ENCODE peak calls at places on chromosomes 11 and 22, in seven cellular contexts. K is hepatocyte, Q is right cardiac atrium, Y is kidney, V is A549, W is cardiac muscle cell, A is mammary epithelial cell. F is an unnamed sample. For H3K4me1, the result is how much of the 10 kb centered on the place peaks cover.

GRCh38 chr22:30023099-30023498 is 57.2 kb upstream of the HORMAD2 start:
- DNase-seq in K (no peak), Q (no peak), Y (no peak), V (no peak), W (no peak), A (no peak), F (no peak)

GRCh38 chr22:47716890-47717615 is 954.6 kb downstream of the TBC1D22A start:
- DNase-seq in K (no peak), Q (no peak), Y (no peak), V (no peak), W (no peak), A (no peak), F (no peak)

GRCh38 chr22:47807506-47807905 is 1045.1 kb downstream of the TBC1D22A start:
- DNase-seq in K (no peak), Q (no peak), Y (no peak), V (no peak), W (no peak), A (no peak), F (no peak)

GRCh38 chr11:35946766-35947165 is 2.9 kb downstream of the LDLRAD3 start:
- DNase-seq in K (no peak), Q (no peak), Y (no peak), V (no peak), W (no peak), A (no peak), F (no peak)

GRCh38 chr11:12418019-12418611 is 40.7 kb downstream of the PARVA start:
- DNase-seq in K (no peak), Q (peak), Y (no peak), V (no peak), W (peak), A (peak), F (no peak)

GRCh38 chr11:43222215-43222614 is 89.6 kb upstream of the API5 start:
- DNase-seq in K (no peak), Q (no peak), Y (no peak), V (no peak), W (no peak), A (peak), F (no peak)

GRCh38 chr22:49789289-49790141 is 38.2 kb downstream of the BRD1 start:
- DNase-seq in K (no peak), Q (peak), Y (peak), V (no peak), W (peak), A (no peak), F (no peak)

GRCh38 chr22:20111045-20111688 is 4.7 kb upstream of the RANBP1 start:
- DNase-seq in K (peak), Q (peak), Y (peak), V (peak), W (peak), A (no peak), F (peak)

GRCh38 chr11:119373917-119374631 is 7.4 kb downstream of the USP2 start:
- DNase-seq in K (peak), Q (peak), Y (peak), V (peak), W (peak), A (peak), F (peak)

GRCh38 chr11:62217191-62217748 is 8.8 kb downstream of the SCGB2A1 start:
- DNase-seq in K (peak), Q (no peak), Y (no peak), V (peak), W (peak), A (no peak), F (peak)

GRCh38 chr11:86931059-86931964 is 23.9 kb downstream of the FZD4 start:
- DNase-seq in K (no peak), Q (no peak), Y (no peak), V (no peak), W (no peak), A (no peak), F (no peak)

GRCh38 chr11:11349870-11350325 is 3.2 kb downstream of the CSNK2A3 start:
- DNase-seq in K (peak), Q (no peak), Y (no peak), V (no peak), W (peak), A (no peak), F (no peak)

GRCh38 chr11:75463106-75463774 is 30.2 kb upstream of the KLHL35 start:
- DNase-seq in K (no peak), Q (no peak), Y (no peak), V (no peak), W (peak), A (no peak), F (no peak)

GRCh38 chr11:46421257-46421880 is 29.8 kb upstream of the CHRM4 start:
- DNase-seq in K (peak), Q (no peak), Y (no peak), V (no peak), W (no peak), A (no peak), F (no peak)

GRCh38 chr11:65793625-65794400 is 7.0 kb downstream of the OVOL1 start:
- DNase-seq in K (no peak), Q (no peak), Y (peak), V (no peak), W (no peak), A (no peak), F (no peak)

GRCh38 chr11:69138265-69138664 is 17.5 kb upstream of the SMIM38 start:
- DNase-seq in K (no peak), Q (no peak), Y (no peak), V (peak), W (peak), A (peak), F (no peak)

GRCh38 chr11:19795082-19795481 is 82.4 kb downstream of the NAV2 start:
- DNase-seq in K (no peak), Q (no peak), Y (no peak), V (no peak), W (no peak), A (no peak), F (no peak)

GRCh38 chr11:9615031-9615451 is 41.6 kb downstream of the WEE1 start:
- DNase-seq in K (no peak), Q (no peak), Y (no peak), V (no peak), W (no peak), A (no peak), F (peak)

GRCh38 chr22:40209945-40210485 is 32.3 kb downstream of the TNRC6B start:
- DNase-seq in K (no peak), Q (no peak), Y (no peak), V (no peak), W (no peak), A (no peak), F (peak)

GRCh38 chr22:50189184-50189848 is 3.6 kb downstream of the TRABD start:
- DNase-seq in K (no peak), Q (peak), Y (peak), V (no peak), W (no peak), A (no peak), F (peak)

GRCh38 chr11:123125169-123125568 is 63.2 kb upstream of the HSPA8 start:
- DNase-seq in K (no peak), Q (no peak), Y (no peak), V (no peak), W (no peak), A (no peak), F (no peak)

GRCh38 chr11:108551653-108552462 is 41.7 kb downstream of the EXPH5 start:
- DNase-seq in K (no peak), Q (no peak), Y (no peak), V (no peak), W (peak), A (no peak), F (no peak)

GRCh38 chr11:128290106-128290840 is 297.1 kb downstream of the ETS1 start:
- DNase-seq in K (peak), Q (peak), Y (peak), V (peak), W (peak), A (peak), F (peak)

GRCh38 chr11:122697636-122698167 is 42.2 kb downstream of the UBASH3B start:
- DNase-seq in K (no peak), Q (no peak), Y (no peak), V (no peak), W (peak), A (peak), F (peak)

GRCh38 chr11:11793073-11793472 is 48.7 kb upstream of the USP47 start:
- DNase-seq in K (no peak), Q (no peak), Y (no peak), V (no peak), W (no peak), A (no peak), F (no peak)

GRCh38 chr11:86314636-86315035 is 12.6 kb downstream of the HIKESHI start:
- DNase-seq in K (no peak), Q (no peak), Y (no peak), V (no peak), W (no peak), A (no peak), F (no peak)

GRCh38 chr11:13944016-13944415 is 18.5 kb upstream of the SPON1 start:
- DNase-seq in K (no peak), Q (no peak), Y (no peak), V (no peak), W (no peak), A (peak), F (no peak)

GRCh38 chr11:96275807-96276594 is 67.0 kb downstream of the MAML2 start:
- DNase-seq in K (peak), Q (no peak), Y (no peak), V (no peak), W (peak), A (no peak), F (no peak)

GRCh38 chr11:126431401-126432064 is 76.0 kb downstream of the ST3GAL4 start:
- DNase-seq in K (peak), Q (peak), Y (no peak), V (no peak), W (peak), A (no peak), F (no peak)

GRCh38 chr11:2769779-2770555 is 70.2 kb upstream of the KCNQ1OT1 start:
- DNase-seq in K (peak), Q (no peak), Y (peak), V (no peak), W (no peak), A (no peak), F (no peak)

DNA sequence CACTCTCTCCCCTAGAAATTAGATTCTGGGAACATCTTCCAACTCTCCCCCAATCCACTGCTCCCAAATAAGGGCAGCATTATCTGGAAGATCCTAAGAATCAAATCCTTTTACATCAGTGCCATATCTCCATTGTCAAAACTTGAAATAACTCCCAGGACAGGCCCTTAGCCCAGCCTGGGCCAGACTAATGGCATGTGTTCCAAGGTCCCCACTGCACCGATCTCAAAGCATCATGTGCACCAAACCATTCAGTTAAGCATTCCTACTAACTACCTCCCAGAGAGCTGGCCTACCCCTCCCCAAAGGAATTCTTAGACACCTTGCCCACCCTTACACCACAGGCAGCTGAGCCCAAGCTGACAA is 44.2 kb upstream of the POU2AF1 start:
- DNase-seq in K (no peak), Q (no peak), Y (no peak), V (no peak), W (no peak), A (no peak), F (no peak)
- H3K4me1 ChIP-seq in K (under half), Q (under half), Y (under half), V (under half), W (under half), A (under half), F (half or more)

GRCh38 chr11:40289370-40289769 is 1170.1 kb downstream of the LRRC4C start:
- DNase-seq in K (no peak), Q (no peak), Y (no peak), V (no peak), W (no peak), A (no peak), F (no peak)
- H3K4me3 ChIP-seq in K (no peak), Q (no peak), Y (no peak), V (no peak), W (no peak), A (no peak), F (no peak)

GRCh38 chr11:134041349-134041748 is 27.5 kb upstream of the JAM3 start:
- DNase-seq in K (no peak), Q (no peak), Y (peak), V (no peak), W (no peak), A (no peak), F (no peak)
- H3K4me1 ChIP-seq in K (under half), Q (under half), Y (under half), V (under half), W (under half), A (under half), F (under half)

GRCh38 chr22:24003887-24004286 is 1.4 kb downstream of the GSTT4 start:
- DNase-seq in K (no peak), Q (peak), Y (no peak), V (no peak), W (no peak), A (no peak), F (no peak)
- H3K4me3 ChIP-seq in K (no peak), Q (no peak), Y (no peak), V (no peak), W (no peak), A (no peak), F (no peak)

DNA sequence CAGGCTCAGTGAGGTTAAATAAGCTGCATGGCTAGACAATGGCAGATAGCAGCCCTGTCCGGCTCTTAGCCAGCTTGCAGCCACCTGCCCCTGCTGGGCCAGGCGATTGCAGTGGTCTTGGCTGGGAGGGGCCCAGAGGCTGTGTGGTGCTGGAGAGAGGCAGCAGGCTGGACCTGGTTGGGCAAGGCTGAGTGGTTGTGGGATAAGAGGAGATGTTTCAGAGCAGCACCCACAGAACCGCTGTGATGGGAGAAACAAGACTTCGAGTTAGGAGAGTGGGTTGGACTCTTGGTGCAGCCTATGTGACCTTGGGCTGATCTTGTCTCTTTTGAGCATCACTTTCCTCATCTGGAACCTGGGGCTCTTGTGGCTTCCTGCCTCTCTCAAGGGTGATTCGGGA is 25.5 kb downstream of the PTPRJ start:
- DNase-seq in K (no peak), Q (no peak), Y (no peak), V (no peak), W (no peak), A (no peak), F (no peak)
- H3K4me1 ChIP-seq in K (under half), Q (under half), Y (under half), V (half or more), W (half or more), A (under half), F (half or more)

GRCh38 chr11:1675536-1676253 is 21.3 kb upstream of the KRTAP5-6 start:
- DNase-seq in K (no peak), Q (no peak), Y (no peak), V (no peak), W (no peak), A (no peak), F (no peak)
- H3K4me3 ChIP-seq in K (no peak), Q (no peak), Y (no peak), V (no peak), W (no peak), A (no peak), F (no peak)

GRCh38 chr11:121465709-121466062 is 12.9 kb upstream of the SORL1-AS1 start:
- DNase-seq in K (peak), Q (no peak), Y (no peak), V (no peak), W (no peak), A (no peak), F (no peak)
- H3K4me1 ChIP-seq in K (under half), Q (under half), Y (under half), V (under half), W (under half), A (under half), F (half or more)

DNA sequence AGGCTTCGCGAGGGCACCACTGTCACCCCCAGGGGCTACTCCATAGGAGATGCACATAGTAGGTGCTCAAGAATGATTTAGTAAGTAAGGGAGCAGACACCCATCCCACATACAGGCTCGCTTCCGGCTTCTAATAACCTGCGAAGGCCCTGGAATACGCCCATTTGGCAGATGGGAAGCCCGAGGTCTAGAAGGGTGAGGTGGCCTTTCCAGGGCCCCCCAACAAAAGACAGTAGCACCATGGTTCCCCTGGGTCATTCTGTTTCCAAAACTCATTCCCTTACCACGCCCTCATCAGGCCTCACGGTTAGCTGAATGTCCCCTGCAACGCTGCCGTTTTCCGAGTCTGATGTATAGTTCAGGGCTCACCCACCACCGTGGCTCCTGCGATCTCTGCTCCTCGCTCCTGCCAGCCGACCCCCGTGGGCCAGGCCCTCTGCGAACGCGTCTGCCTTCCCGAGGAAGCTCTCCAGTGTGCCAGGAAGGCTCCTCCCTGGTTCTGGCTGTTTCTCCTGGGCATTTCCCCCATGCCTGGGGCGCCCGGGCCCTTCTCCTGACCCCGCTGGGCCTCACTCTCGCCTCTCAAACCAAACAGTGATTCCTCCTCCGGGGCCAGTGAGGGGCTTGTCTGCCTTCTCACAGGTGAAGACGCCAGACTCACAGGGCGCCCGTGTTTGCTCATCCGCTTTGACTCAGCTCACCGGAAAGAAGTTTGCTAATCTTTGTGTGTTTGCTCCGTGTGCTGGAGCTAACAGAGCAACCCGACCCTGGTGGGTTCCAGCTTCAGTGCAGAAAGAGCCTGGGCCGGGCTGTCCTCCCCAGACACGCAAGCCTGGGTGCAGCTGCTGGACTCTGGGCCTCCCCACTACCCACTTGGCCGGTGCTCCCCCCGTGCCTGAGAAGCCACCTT is 86.6 kb downstream of the RTL6 start:
- DNase-seq in K (peak), Q (no peak), Y (peak), V (no peak), W (no peak), A (no peak), F (no peak)
- H3K4me3 ChIP-seq in K (no peak), Q (no peak), Y (no peak), V (no peak), W (no peak), A (no peak), F (no peak)

DNA sequence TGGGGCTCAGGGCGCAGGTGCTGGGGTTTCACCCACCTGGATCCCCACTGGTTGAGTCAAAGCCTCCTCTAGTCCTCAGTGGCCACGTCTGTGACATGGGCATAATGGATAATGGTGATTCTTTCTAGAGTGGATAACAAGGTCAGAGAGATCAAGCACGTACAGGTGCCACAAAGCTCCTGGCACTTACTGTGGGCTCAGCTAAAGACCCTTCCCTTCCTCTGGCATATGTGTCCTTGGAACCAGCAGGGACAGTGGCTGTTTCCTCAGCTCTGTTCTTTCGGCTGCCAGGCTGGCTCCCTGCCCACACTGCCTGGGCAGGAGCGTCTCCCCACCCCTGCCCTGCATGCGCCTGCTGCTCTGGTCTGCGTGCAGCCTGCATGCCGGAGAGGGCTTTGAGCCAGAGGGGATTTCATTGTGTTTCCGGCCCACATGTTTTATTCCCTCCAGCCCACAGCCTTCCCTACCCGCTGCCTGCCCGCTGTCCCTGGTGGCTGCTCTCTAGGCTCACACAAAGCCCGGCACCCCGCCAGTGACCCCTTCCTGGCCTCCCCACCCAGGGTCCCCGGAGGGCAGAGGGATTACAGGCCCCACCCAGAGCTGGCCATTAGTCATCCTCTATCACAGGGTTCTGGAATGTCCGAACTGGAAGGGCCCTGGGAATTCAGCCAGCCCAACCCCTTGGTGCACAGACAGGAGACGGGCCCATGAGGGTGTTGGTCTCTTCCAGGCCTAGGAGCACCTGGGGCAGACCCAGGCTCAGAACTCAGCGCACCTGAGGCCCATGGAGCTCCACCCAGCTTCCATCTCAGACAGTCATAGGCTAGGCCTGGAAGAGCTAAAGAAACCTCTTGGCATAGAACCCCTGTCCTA is 55.3 kb upstream of the GCAT start:
- DNase-seq in K (peak), Q (peak), Y (peak), V (peak), W (peak), A (peak), F (no peak)
- H3K4me1 ChIP-seq in K (half or more), Q (under half), Y (under half), V (half or more), W (under half), A (half or more), F (under half)

DNA sequence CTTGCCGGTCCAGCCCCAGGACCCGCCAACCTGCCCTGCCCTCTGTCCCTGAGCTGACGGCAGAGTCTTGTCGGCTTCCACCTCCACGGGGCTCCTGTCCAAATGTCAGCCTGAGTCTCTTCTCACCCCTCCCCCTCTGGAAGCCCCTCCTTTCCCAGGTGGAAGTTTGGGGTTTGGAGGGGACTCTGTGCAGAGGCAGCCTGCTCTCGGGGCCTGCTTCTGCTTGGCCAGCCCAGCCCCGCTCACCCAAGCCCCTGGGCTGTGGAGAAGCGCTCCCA is 31.0 kb downstream of the CTTN start:
- DNase-seq in K (no peak), Q (no peak), Y (no peak), V (no peak), W (no peak), A (no peak), F (no peak)
- H3K4me3 ChIP-seq in K (no peak), Q (no peak), Y (no peak), V (no peak), W (no peak), A (no peak), F (no peak)

F was measured in OCI-LY7.